ENCODE peak calls at places on chromosomes 7 and 10, in four cellular contexts. F is IMR-90, E is WTC11, Y is ovary. X is an unnamed sample.

GRCh38 chr7:117993377-117994003 is 120.2 kb upstream of the CTTNBP2 start:
- DNase-seq in F (peak), Y (no peak), E (peak), X (peak)

GRCh38 chr7:159056722-159057121 is 87.9 kb downstream of the VIPR2 start:
- DNase-seq in Y (no peak), E (no peak), F (no peak), X (no peak)

GRCh38 chr10:99711129-99711719 is 20.7 kb downstream of the COX15 start:
- DNase-seq in F (peak), Y (peak), E (no peak), X (peak)

GRCh38 chr7:6205921-6206660 is 66.3 kb downstream of the CYTH3 start:
- DNase-seq in Y (no peak), F (peak), E (no peak), X (no peak)

GRCh38 chr7:2018786-2019692 is 213.7 kb downstream of the MAD1L1 start:
- DNase-seq in F (peak), E (no peak), Y (peak), X (no peak)

GRCh38 chr10:77173615-77174461 is 463.8 kb downstream of the KCNMA1 start:
- DNase-seq in E (peak), Y (peak), F (peak), X (peak)

GRCh38 chr7:14195896-14196295 is 206.4 kb upstream of the ETV1 start:
- DNase-seq in E (no peak), Y (no peak), F (no peak), X (no peak)

GRCh38 chr10:75776738-75777504 is 345.5 kb downstream of the LRMDA start:
- DNase-seq in F (no peak), Y (no peak), E (no peak), X (no peak)

GRCh38 chr7:94907420-94908203 is at the start of gene PPP1R9A:
- DNase-seq in Y (peak), E (peak), F (no peak), X (peak)

GRCh38 chr7:55439627-55440026 is 74.5 kb downstream of the LANCL2 start:
- DNase-seq in Y (no peak), F (peak), E (no peak), X (no peak)

GRCh38 chr7:129385116-129385515 is 49.1 kb upstream of the STRIP2 start:
- DNase-seq in E (no peak), Y (no peak), F (peak), X (no peak)

GRCh38 chr7:118949031-118949430 is 724.5 kb downstream of the ANKRD7 start:
- DNase-seq in F (peak), E (no peak), Y (no peak), X (no peak)

GRCh38 chr7:130990178-130990832 is 256.3 kb upstream of the KLF14 start:
- DNase-seq in Y (no peak), F (no peak), E (no peak), X (no peak)

GRCh38 chr10:97726636-97727178 is 10.2 kb upstream of the ZFYVE27 start:
- DNase-seq in E (peak), F (peak), Y (no peak), X (no peak)

GRCh38 chr10:11441151-11441535 is 170.3 kb downstream of the USP6NL start:
- DNase-seq in E (no peak), F (no peak), Y (no peak), X (no peak)

GRCh38 chr7:149496642-149497391 is 792 bp downstream of the ZNF746 start:
- DNase-seq in F (peak), E (peak), Y (peak), X (peak)

GRCh38 chr10:11339660-11340059 is 271.8 kb downstream of the USP6NL start:
- DNase-seq in Y (no peak), E (no peak), F (no peak), X (no peak)

GRCh38 chr7:57868771-57869483 is 418.9 kb downstream of the ZNF716 start:
- DNase-seq in E (no peak), F (no peak), Y (no peak), X (no peak)

GRCh38 chr7:102469972-102470825 is 5.4 kb downstream of the LRWD1 start:
- DNase-seq in F (no peak), E (no peak), Y (peak), X (no peak)

GRCh38 chr7:35261041-35261440 is 7.1 kb upstream of the TBX20 start:
- DNase-seq in Y (no peak), F (no peak), E (peak), X (no peak)

GRCh38 chr10:44009891-44010290 is 361.2 kb upstream of the ZNF32 start:
- DNase-seq in Y (no peak), F (no peak), E (no peak), X (no peak)

GRCh38 chr10:130218181-130218641 is 82.0 kb downstream of the GLRX3 start:
- DNase-seq in F (no peak), Y (no peak), E (no peak), X (no peak)

GRCh38 chr10:132460071-132460470 is 63.1 kb downstream of the PWWP2B start:
- DNase-seq in F (no peak), Y (peak), E (no peak), X (no peak)

GRCh38 chr7:45890902-45891461 is 2.7 kb downstream of the IGFBP1 start:
- DNase-seq in E (no peak), F (peak), Y (no peak), X (no peak)

GRCh38 chr10:114022292-114022691 is 21.4 kb upstream of the ADRB1 start:
- DNase-seq in E (no peak), Y (no peak), F (no peak), X (no peak)

GRCh38 chr7:101357433-101357832 is 5.2 kb upstream of the COL26A1 start:
- DNase-seq in E (no peak), F (no peak), Y (no peak), X (no peak)

GRCh38 chr7:158240801-158241200 is 346.8 kb downstream of the PTPRN2 start:
- DNase-seq in Y (no peak), E (no peak), F (no peak), X (no peak)

GRCh38 chr10:45580371-45580770 is 92.2 kb downstream of the ZFAND4 start:
- DNase-seq in Y (no peak), E (no peak), F (no peak), X (no peak)

GRCh38 chr10:266974-267425 is 131.7 kb downstream of the ZMYND11 start:
- DNase-seq in F (peak), Y (no peak), E (no peak), X (no peak)

GRCh38 chr10:8102708-8103401 is 48.4 kb downstream of the GATA3 start:
- DNase-seq in F (no peak), E (peak), Y (no peak), X (no peak)

GRCh38 chr10:11683529-11684320 is 58.5 kb upstream of the ECHDC3 start:
- DNase-seq in Y (no peak), F (no peak), E (no peak), X (no peak)

GRCh38 chr7:2613926-2614613 is 17.7 kb upstream of the TTYH3 start:
- DNase-seq in F (no peak), E (no peak), Y (no peak), X (no peak)

GRCh38 chr10:76558996-76559888 is 1078.4 kb downstream of the KCNMA1 start:
- DNase-seq in F (peak), Y (no peak), E (no peak), X (no peak)

DNA sequence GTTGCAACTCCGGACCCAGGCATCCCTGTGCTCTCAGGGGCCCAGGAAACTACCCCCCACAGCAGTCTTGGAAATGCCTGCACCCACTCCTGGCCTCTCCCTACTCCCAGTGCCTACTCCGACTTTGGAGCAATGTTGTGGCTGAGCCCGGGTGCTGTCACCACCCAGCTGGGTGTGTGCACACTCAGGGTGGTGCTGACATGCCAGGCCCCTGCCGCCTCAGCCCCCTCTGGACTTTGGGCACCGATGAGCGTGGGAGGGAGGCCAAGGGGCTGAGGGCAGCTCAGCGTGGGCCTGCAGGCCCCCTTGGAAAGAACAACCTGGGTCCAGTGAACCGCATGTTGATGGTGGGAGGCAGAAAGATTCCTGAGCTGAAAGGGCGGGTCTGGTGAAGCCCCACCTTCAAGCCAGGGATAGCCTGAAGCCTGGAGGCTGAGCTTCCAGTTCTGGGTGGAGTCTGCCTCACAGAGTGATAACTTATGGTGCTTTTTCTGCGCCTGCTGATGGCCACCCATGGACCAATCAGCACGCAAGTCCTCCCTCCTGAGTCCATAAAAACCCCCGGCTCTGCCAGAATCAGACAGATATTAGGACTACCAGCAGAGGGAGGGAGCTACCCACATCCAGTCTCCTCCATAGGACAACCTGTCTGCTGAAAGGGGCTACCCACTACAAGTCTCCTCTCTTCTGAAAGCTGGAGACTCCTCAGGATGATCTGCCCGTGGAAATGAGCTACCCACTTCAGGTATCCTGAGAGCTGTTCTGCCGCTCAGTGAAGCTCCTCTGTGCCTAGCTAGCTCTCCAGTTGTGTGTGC is 380.4 kb upstream of the SORCS1 start:
- DNase-seq in Y (no peak), F (no peak), E (no peak), X (no peak)
- TF ChIP-seq CTCF in Y (no peak), F (no peak), E (no peak), X (no peak)

DNA sequence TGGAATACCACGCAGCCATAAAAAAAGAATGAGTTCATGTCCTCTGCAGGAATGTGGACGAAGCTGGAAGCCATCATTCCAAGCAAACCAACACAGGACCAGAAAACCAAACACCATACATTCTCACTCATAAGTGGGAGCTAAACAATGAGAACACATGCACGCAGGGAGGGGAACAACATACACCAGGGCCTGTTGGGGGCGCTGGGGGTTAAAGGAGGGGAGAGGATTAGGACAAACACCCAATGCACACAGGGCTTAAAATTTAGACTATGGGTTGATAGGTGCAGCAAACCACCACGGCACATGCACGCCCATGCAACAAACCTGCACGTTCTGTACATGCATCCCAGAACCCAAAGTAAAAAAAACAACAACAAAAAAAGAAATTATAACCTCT is 23.3 kb downstream of the RNF133 start:
- DNase-seq in F (no peak), E (no peak), Y (no peak), X (no peak)
- TF ChIP-seq CTCF in F (no peak), E (no peak), Y (no peak), X (no peak)

GRCh38 chr7:44799939-44800338 is 3.5 kb downstream of the PPIA start:
- DNase-seq in E (no peak), F (no peak), Y (no peak), X (no peak)

GRCh38 chr7:44798649-44799275 is 2.3 kb downstream of the PPIA start:
- DNase-seq in Y (no peak), E (no peak), F (no peak), X (no peak)

GRCh38 chr7:44805950-44806349 is 9.5 kb downstream of the PPIA start:
- DNase-seq in F (no peak), Y (no peak), E (no peak), X (no peak)

GRCh38 chr7:44801890-44802289 is 5.4 kb downstream of the PPIA start:
- DNase-seq in E (no peak), F (peak), Y (no peak), X (no peak)

GRCh38 chr7:44802418-44803025 is 6.0 kb downstream of the PPIA start:
- DNase-seq in Y (no peak), F (no peak), E (no peak), X (no peak)
- TF ChIP-seq CTCF in Y (no peak), F (no peak), E (no peak), X (no peak)

GRCh38 chr10:122310311-122311050 is 39.4 kb downstream of the BTBD16 start:
- DNase-seq in E (no peak), Y (no peak), F (no peak), X (peak)
- TF ChIP-seq CTCF in E (no peak), Y (no peak), F (no peak), X (no peak)

DNA sequence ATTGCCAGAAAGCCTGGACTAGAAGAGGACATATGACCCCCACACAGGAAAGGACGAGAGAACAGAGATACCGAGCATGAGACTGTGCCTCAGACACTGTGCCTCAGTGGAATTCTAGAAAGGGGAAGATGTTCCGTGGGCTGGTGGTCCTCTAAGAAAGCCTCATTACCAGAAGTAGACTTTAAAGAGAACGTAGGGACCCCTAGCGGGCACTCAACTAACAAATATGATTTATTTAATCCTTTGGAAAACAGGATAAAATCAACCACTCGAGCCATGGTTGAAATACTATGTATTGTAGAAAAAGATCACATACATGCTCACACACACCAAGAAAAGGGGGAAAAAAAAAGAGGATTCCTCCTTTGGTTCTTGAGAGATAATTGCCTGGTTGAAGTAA is 701.2 kb upstream of the SORCS1 start:
- DNase-seq in E (no peak), F (no peak), Y (no peak), X (no peak)
- TF ChIP-seq CTCF in E (no peak), F (no peak), Y (no peak), X (no peak)

GRCh38 chr7:83162402-83163256 is at the start of gene PCLO:
- DNase-seq in F (peak), Y (peak), E (peak), X (peak)
- TF ChIP-seq CTCF in F (no peak), Y (no peak), E (no peak), X (no peak)